ENCODE peak calls at places on chromosome 18, in seven cellular contexts. P is lower lobe of right lung, G is tibial artery, N is keratinocyte, V is brain microvascular endothelial cell, J is GM23338, L is gastrocnemius medialis. A is an unnamed sample. For H3K27me3, the result is how much of the 10 kb centered on the place peaks cover.

GRCh38 chr18:21316296-21316695 is 74.3 kb downstream of the GREB1L start:
- DNase-seq in P (no peak), V (no peak), J (no peak), N (no peak), L (no peak), G (no peak), A (no peak)

GRCh38 chr18:56314396-56314795 is 324.0 kb downstream of the TXNL1 start:
- DNase-seq in P (no peak), J (no peak), V (no peak), N (no peak), G (no peak), L (no peak), A (no peak)

GRCh38 chr18:59268127-59268721 is 5.0 kb downstream of the RAX start:
- DNase-seq in G (no peak), P (no peak), J (peak), L (no peak), N (no peak), V (no peak), A (no peak)

GRCh38 chr18:11955299-11956029 is 25.8 kb upstream of the IMPA2 start:
- DNase-seq in V (peak), L (peak), N (no peak), J (peak), G (no peak), P (peak), A (peak)

GRCh38 chr18:48875942-48876511 is 74.7 kb downstream of the SMAD7 start:
- DNase-seq in J (peak), L (no peak), V (no peak), P (peak), G (no peak), N (no peak), A (no peak)

GRCh38 chr18:77300579-77300978 is 50.9 kb downstream of the GALR1 start:
- DNase-seq in J (no peak), P (no peak), L (no peak), G (no peak), N (no peak), V (no peak), A (no peak)

GRCh38 chr18:74450626-74451025 is 6.5 kb downstream of the DIPK1C start:
- DNase-seq in G (no peak), J (no peak), V (no peak), L (no peak), P (no peak), N (no peak), A (no peak)

GRCh38 chr18:79440728-79441127 is 45.0 kb downstream of the NFATC1 start:
- DNase-seq in J (no peak), L (peak), P (peak), N (no peak), G (no peak), V (no peak), A (no peak)

GRCh38 chr18:13387856-13388548 is 169.4 kb downstream of the LDLRAD4 start:
- DNase-seq in N (no peak), G (no peak), L (no peak), P (no peak), V (no peak), J (no peak), A (peak)

GRCh38 chr18:55054591-55054990 is 95.3 kb upstream of the CCDC68 start:
- DNase-seq in V (no peak), L (no peak), J (no peak), N (no peak), P (no peak), G (no peak), A (no peak)

GRCh38 chr18:12593861-12594260 is 64.0 kb downstream of the SPIRE1 start:
- DNase-seq in G (no peak), P (no peak), J (no peak), N (no peak), V (no peak), L (no peak), A (peak)

GRCh38 chr18:8084160-8084559 is 517.0 kb downstream of the PTPRM start:
- DNase-seq in N (peak), G (no peak), J (peak), V (peak), P (no peak), L (peak), A (no peak)

GRCh38 chr18:74914052-74914591 is 294.8 kb downstream of the PTGR3 start:
- DNase-seq in N (no peak), J (no peak), G (no peak), V (no peak), P (no peak), L (no peak), A (no peak)

GRCh38 chr18:13500891-13501887 is 225.2 kb downstream of the FAM210A start:
- DNase-seq in G (peak), V (peak), L (peak), N (no peak), J (peak), P (no peak), A (peak)

GRCh38 chr18:28159055-28159454 is 17.9 kb downstream of the CDH2 start:
- DNase-seq in V (no peak), P (no peak), L (no peak), N (no peak), G (no peak), J (no peak), A (no peak)

GRCh38 chr18:54130177-54130576 is 94.3 kb downstream of the MBD2 start:
- DNase-seq in G (no peak), L (no peak), V (no peak), J (no peak), P (no peak), N (no peak), A (no peak)

GRCh38 chr18:23943903-23944624 is 70.5 kb upstream of the TTC39C start:
- DNase-seq in L (no peak), N (no peak), P (no peak), G (no peak), J (no peak), V (peak), A (peak)

GRCh38 chr18:44725300-44726096 is 44.8 kb downstream of the SETBP1 start:
- DNase-seq in L (no peak), J (no peak), N (no peak), P (no peak), G (peak), V (peak), A (no peak)

DNA sequence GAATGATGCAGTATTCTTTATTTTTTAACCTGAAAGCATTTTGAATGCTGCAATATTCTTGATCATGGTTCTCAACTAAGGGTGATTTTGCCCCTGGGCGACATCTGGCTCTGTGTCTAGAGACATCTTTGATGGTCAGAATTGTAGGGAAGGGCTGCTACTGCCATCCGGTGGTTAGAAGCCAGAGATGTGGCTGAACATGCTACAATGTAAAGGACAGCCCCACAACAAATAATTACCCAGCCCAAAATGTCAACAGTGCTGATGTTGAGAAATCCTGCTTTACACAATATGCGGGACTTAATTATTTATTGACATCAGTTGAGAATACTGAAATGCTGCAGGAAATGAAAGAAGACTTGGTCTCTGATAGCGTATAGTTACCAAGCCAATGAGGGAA is 37.5 kb upstream of the SERPINB2 start:
- DNase-seq in L (no peak), J (peak), P (no peak), G (no peak), N (no peak), V (peak), A (no peak)
- TF ChIP-seq CTCF in L (no peak), J (peak), P (peak), G (no peak), N (peak), V (peak), A (peak)

GRCh38 chr18:69401475-69402218 is 959 bp downstream of the DOK6 start:
- DNase-seq in G (no peak), V (no peak), N (no peak), P (no peak), L (no peak), J (peak), A (no peak)
- H3K4me3 ChIP-seq in G (peak), V (peak), N (no peak), P (peak), L (peak), J (peak), A (peak)

GRCh38 chr18:57438669-57439616 is 3.8 kb downstream of the ONECUT2 start:
- DNase-seq in G (no peak), V (no peak), L (no peak), J (peak), P (no peak), N (no peak), A (no peak)

GRCh38 chr18:57436965-57437333 is 1.8 kb downstream of the ONECUT2 start:
- DNase-seq in L (no peak), G (no peak), V (no peak), J (no peak), P (no peak), N (no peak), A (no peak)

GRCh38 chr18:57437782-57438668 is 2.9 kb downstream of the ONECUT2 start:
- DNase-seq in N (no peak), G (no peak), V (peak), P (no peak), L (no peak), J (peak), A (no peak)

GRCh38 chr18:57436193-57436964 is 1.2 kb downstream of the ONECUT2 start:
- DNase-seq in V (no peak), P (no peak), N (no peak), G (no peak), L (no peak), J (peak), A (no peak)

DNA sequence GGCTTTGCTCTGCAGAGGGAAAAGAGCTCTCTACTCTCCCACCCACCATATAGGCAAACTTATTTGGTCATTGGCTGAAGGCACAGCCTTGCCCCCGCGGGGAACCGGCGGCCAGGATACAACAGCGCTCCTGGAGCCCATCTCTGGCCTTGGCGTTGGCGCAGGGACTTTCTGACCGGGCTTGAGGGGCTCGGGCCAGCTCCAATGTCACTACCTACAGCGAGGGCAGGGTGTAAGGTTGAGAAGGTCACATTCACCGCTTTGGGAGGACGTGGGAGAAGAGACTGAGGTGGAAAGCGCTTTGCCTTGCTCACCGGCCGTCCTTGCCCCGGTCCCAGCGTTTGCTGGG is 2.2 kb downstream of the ONECUT2 start:
- DNase-seq in L (no peak), N (no peak), J (peak), P (no peak), G (no peak), V (no peak), A (no peak)
- H3K27me3 ChIP-seq in L (half or more), N (half or more), J (half or more), P (half or more), G (under half), V (half or more), A (half or more)

GRCh38 chr18:10928971-10929373 is 220.4 kb downstream of the PIEZO2 start:
- DNase-seq in N (no peak), L (no peak), P (no peak), J (no peak), V (peak), G (no peak), A (no peak)
- TF ChIP-seq CTCF in N (no peak), L (no peak), P (no peak), J (no peak), V (no peak), G (no peak), A (no peak)

DNA sequence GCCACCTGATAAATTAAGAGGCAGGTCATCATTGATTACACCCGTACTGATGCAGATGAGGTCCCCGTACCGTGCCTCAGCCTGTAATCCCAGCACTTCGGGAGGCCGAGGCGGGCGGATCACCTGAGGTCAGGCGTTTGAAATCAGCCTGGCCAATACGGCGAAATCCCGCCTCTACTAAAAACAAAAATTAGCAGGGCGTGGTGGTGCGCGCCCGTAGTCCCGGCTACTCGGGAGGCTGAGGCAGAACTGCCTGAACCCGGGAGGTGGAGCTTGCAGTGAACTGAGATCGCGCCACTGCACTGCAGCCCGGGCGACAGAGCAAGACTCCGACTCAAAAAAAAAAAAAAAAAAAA is 683 bp upstream of the ENOSF1 start:
- DNase-seq in N (no peak), P (no peak), G (no peak), V (no peak), J (no peak), L (no peak), A (no peak)
- H3K4me3 ChIP-seq in N (peak), P (peak), G (peak), V (peak), J (peak), L (peak), A (peak)

A was measured in BJ.